ENCODE peak calls at places on chromosome 17, in six cellular contexts. One of them, this sample, is unnamed.

GRCh38 chr17:49210158-49211029 is at the start of the genes ABI3 and GNGT2:
- DNase-seq in activated naive CD4-positive, alpha-beta T cell: peak
- DNase-seq in AG04449: no peak
- DNase-seq in MV-4-11: peak
- DNase-seq in WTC11: peak
- DNase-seq in naive thymus-derived CD4-positive, alpha-beta T cell: peak
- DNase-seq in this sample: no peak

GRCh38 chr17:61750656-61751055 is 112.7 kb downstream of the BRIP1 start:
- DNase-seq in WTC11: no peak
- DNase-seq in activated naive CD4-positive, alpha-beta T cell: no peak
- DNase-seq in MV-4-11: peak
- DNase-seq in AG04449: no peak
- DNase-seq in naive thymus-derived CD4-positive, alpha-beta T cell: no peak
- DNase-seq in this sample: no peak

GRCh38 chr17:79176792-79177601 is 102.4 kb downstream of the ENGASE start:
- DNase-seq in AG04449: no peak
- DNase-seq in activated naive CD4-positive, alpha-beta T cell: no peak
- DNase-seq in MV-4-11: no peak
- DNase-seq in naive thymus-derived CD4-positive, alpha-beta T cell: no peak
- DNase-seq in WTC11: no peak
- DNase-seq in this sample: no peak

GRCh38 chr17:39699818-39700147 is at the start of gene ERBB2:
- DNase-seq in WTC11: peak
- DNase-seq in MV-4-11: no peak
- DNase-seq in activated naive CD4-positive, alpha-beta T cell: no peak
- DNase-seq in AG04449: peak
- DNase-seq in naive thymus-derived CD4-positive, alpha-beta T cell: no peak
- DNase-seq in this sample: peak

GRCh38 chr17:34146440-34147043 is 108.5 kb upstream of the CCL2 start:
- DNase-seq in WTC11: peak
- DNase-seq in AG04449: no peak
- DNase-seq in naive thymus-derived CD4-positive, alpha-beta T cell: peak
- DNase-seq in MV-4-11: no peak
- DNase-seq in activated naive CD4-positive, alpha-beta T cell: peak
- DNase-seq in this sample: no peak

GRCh38 chr17:43669971-43670644 is 8.4 kb upstream of the MEOX1 start:
- DNase-seq in activated naive CD4-positive, alpha-beta T cell: no peak
- DNase-seq in MV-4-11: no peak
- DNase-seq in WTC11: peak
- DNase-seq in AG04449: no peak
- DNase-seq in naive thymus-derived CD4-positive, alpha-beta T cell: no peak
- DNase-seq in this sample: no peak

GRCh38 chr17:20157078-20157360 is 147.9 kb downstream of the SPECC1 start:
- DNase-seq in AG04449: no peak
- DNase-seq in naive thymus-derived CD4-positive, alpha-beta T cell: no peak
- DNase-seq in MV-4-11: no peak
- DNase-seq in WTC11: no peak
- DNase-seq in activated naive CD4-positive, alpha-beta T cell: no peak
- DNase-seq in this sample: no peak

GRCh38 chr17:32155896-32156295 is 13.6 kb downstream of the RHOT1 start:
- DNase-seq in naive thymus-derived CD4-positive, alpha-beta T cell: no peak
- DNase-seq in AG04449: no peak
- DNase-seq in WTC11: no peak
- DNase-seq in activated naive CD4-positive, alpha-beta T cell: no peak
- DNase-seq in MV-4-11: no peak
- DNase-seq in this sample: no peak

GRCh38 chr17:12349297-12349696 is 316.4 kb upstream of the MYOCD start:
- DNase-seq in MV-4-11: no peak
- DNase-seq in naive thymus-derived CD4-positive, alpha-beta T cell: no peak
- DNase-seq in WTC11: no peak
- DNase-seq in AG04449: no peak
- DNase-seq in activated naive CD4-positive, alpha-beta T cell: no peak
- DNase-seq in this sample: no peak